ENCODE peak calls at places on chromosomes 13 and 19, in ten cellular contexts. One of them, this sample, is unnamed.

GRCh38 chr13:108297114-108297513 is 27.6 kb downstream of the TNFSF13B start:
- DNase-seq in fibroblast of mammary gland: no peak
- DNase-seq in bronchial epithelial cell: no peak
- DNase-seq in hepatocyte: no peak
- DNase-seq in AG04450: no peak
- DNase-seq in CD8-positive, alpha-beta T cell: no peak
- DNase-seq in adipocyte: no peak
- DNase-seq in Karpas-422: no peak
- DNase-seq in coronary artery: no peak
- DNase-seq in left ventricle myocardium inferior: no peak
- DNase-seq in this sample: no peak

GRCh38 chr19:50500753-50501151 is 10.2 kb downstream of the JOSD2 start:
- DNase-seq in Karpas-422: no peak
- DNase-seq in bronchial epithelial cell: no peak
- DNase-seq in AG04450: no peak
- DNase-seq in left ventricle myocardium inferior: peak
- DNase-seq in hepatocyte: no peak
- DNase-seq in coronary artery: no peak
- DNase-seq in fibroblast of mammary gland: no peak
- DNase-seq in CD8-positive, alpha-beta T cell: no peak
- DNase-seq in adipocyte: no peak
- DNase-seq in this sample: no peak

GRCh38 chr19:12791345-12792047 is at the start of gene JUNB:
- DNase-seq in Karpas-422: peak
- DNase-seq in bronchial epithelial cell: peak
- DNase-seq in left ventricle myocardium inferior: peak
- DNase-seq in adipocyte: peak
- DNase-seq in fibroblast of mammary gland: peak
- DNase-seq in AG04450: peak
- DNase-seq in coronary artery: peak
- DNase-seq in CD8-positive, alpha-beta T cell: peak
- DNase-seq in hepatocyte: peak
- DNase-seq in this sample: peak

GRCh38 chr13:25200783-25201182 is 28.7 kb upstream of the AMER2 start:
- DNase-seq in CD8-positive, alpha-beta T cell: no peak
- DNase-seq in bronchial epithelial cell: no peak
- DNase-seq in left ventricle myocardium inferior: no peak
- DNase-seq in AG04450: no peak
- DNase-seq in coronary artery: no peak
- DNase-seq in fibroblast of mammary gland: no peak
- DNase-seq in hepatocyte: no peak
- DNase-seq in adipocyte: no peak
- DNase-seq in Karpas-422: no peak
- DNase-seq in this sample: no peak

GRCh38 chr19:31378404-31378803 is 29.2 kb upstream of the TSHZ3 start:
- DNase-seq in coronary artery: no peak
- DNase-seq in Karpas-422: no peak
- DNase-seq in adipocyte: peak
- DNase-seq in fibroblast of mammary gland: peak
- DNase-seq in left ventricle myocardium inferior: peak
- DNase-seq in AG04450: peak
- DNase-seq in CD8-positive, alpha-beta T cell: no peak
- DNase-seq in bronchial epithelial cell: peak
- DNase-seq in hepatocyte: peak
- DNase-seq in this sample: no peak

GRCh38 chr13:99045396-99045795 is 67.5 kb upstream of the DOCK9 start:
- DNase-seq in coronary artery: no peak
- DNase-seq in AG04450: no peak
- DNase-seq in Karpas-422: no peak
- DNase-seq in fibroblast of mammary gland: no peak
- DNase-seq in bronchial epithelial cell: no peak
- DNase-seq in CD8-positive, alpha-beta T cell: no peak
- DNase-seq in adipocyte: peak
- DNase-seq in hepatocyte: no peak
- DNase-seq in left ventricle myocardium inferior: no peak
- DNase-seq in this sample: no peak

GRCh38 chr13:91904597-91904996 is 506.2 kb downstream of the GPC5 start:
- DNase-seq in left ventricle myocardium inferior: no peak
- DNase-seq in coronary artery: no peak
- DNase-seq in AG04450: no peak
- DNase-seq in CD8-positive, alpha-beta T cell: no peak
- DNase-seq in hepatocyte: no peak
- DNase-seq in bronchial epithelial cell: no peak
- DNase-seq in fibroblast of mammary gland: no peak
- DNase-seq in Karpas-422: no peak
- DNase-seq in adipocyte: no peak
- DNase-seq in this sample: no peak

GRCh38 chr13:39783051-39783450 is 127.6 kb downstream of the COG6 start:
- DNase-seq in adipocyte: peak
- DNase-seq in fibroblast of mammary gland: peak
- DNase-seq in left ventricle myocardium inferior: no peak
- DNase-seq in AG04450: no peak
- DNase-seq in coronary artery: no peak
- DNase-seq in bronchial epithelial cell: peak
- DNase-seq in Karpas-422: no peak
- DNase-seq in CD8-positive, alpha-beta T cell: no peak
- DNase-seq in hepatocyte: no peak
- DNase-seq in this sample: no peak

GRCh38 chr13:113135281-113135760 is 12.7 kb downstream of the F10 start:
- DNase-seq in CD8-positive, alpha-beta T cell: no peak
- DNase-seq in bronchial epithelial cell: no peak
- DNase-seq in adipocyte: no peak
- DNase-seq in coronary artery: peak
- DNase-seq in left ventricle myocardium inferior: no peak
- DNase-seq in hepatocyte: no peak
- DNase-seq in fibroblast of mammary gland: no peak
- DNase-seq in AG04450: no peak
- DNase-seq in Karpas-422: no peak
- DNase-seq in this sample: no peak

GRCh38 chr13:113125506-113126264 is 3.1 kb downstream of the F10 start:
- DNase-seq in CD8-positive, alpha-beta T cell: no peak
- DNase-seq in Karpas-422: no peak
- DNase-seq in adipocyte: no peak
- DNase-seq in fibroblast of mammary gland: no peak
- DNase-seq in hepatocyte: no peak
- DNase-seq in coronary artery: peak
- DNase-seq in left ventricle myocardium inferior: no peak
- DNase-seq in AG04450: no peak
- DNase-seq in bronchial epithelial cell: no peak
- DNase-seq in this sample: no peak

GRCh38 chr13:113129480-113129879 is 6.9 kb downstream of the F10 start:
- DNase-seq in adipocyte: no peak
- DNase-seq in AG04450: no peak
- DNase-seq in left ventricle myocardium inferior: no peak
- DNase-seq in fibroblast of mammary gland: no peak
- DNase-seq in CD8-positive, alpha-beta T cell: no peak
- DNase-seq in bronchial epithelial cell: no peak
- DNase-seq in Karpas-422: no peak
- DNase-seq in hepatocyte: no peak
- DNase-seq in coronary artery: peak
- DNase-seq in this sample: no peak

GRCh38 chr13:113126265-113127150 is 3.9 kb downstream of the F10 start:
- DNase-seq in coronary artery: peak
- DNase-seq in bronchial epithelial cell: no peak
- DNase-seq in adipocyte: no peak
- DNase-seq in hepatocyte: no peak
- DNase-seq in CD8-positive, alpha-beta T cell: no peak
- DNase-seq in Karpas-422: no peak
- DNase-seq in fibroblast of mammary gland: no peak
- DNase-seq in left ventricle myocardium inferior: no peak
- DNase-seq in AG04450: no peak
- DNase-seq in this sample: no peak

DNA sequence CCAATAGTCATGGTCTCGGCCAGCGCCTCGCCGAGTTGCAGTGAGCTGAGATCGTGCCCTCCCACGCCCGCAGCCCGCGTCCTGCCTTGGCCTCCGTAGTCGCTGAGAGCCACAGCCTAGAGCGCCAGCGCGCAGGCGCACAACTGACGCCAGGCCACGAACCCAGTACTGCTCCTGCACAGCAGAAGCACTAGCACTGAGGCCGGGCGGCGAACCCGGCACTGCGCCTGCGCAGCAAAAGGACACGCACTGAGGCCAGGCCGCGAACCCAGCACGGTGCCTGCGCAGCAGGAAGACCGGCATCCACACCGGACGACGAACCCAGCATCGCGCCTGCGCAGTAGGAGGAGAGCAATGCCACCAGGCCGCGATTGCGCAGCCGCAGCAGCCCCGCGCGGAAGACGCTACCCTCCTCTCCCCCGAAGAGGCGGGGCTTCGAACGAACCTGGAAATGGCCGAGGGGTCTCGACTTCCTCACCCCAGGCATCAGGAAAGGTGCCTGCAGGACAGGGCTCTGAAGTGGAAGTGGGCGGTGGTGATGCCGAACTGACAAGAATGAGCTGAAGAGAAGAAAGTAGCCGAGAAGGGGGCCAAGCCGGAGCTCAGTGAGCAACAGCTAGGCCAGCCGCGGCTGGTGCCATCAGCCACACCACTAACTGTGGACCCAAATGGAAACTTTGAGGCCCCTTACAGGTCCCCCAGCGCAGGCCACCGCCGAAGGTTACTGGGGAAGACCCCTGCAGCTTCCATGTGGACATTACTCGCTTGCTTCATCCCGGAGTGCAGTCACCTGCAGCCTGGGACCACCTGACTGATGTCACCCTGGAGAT is 7.5 kb downstream of the F10 start:
- DNase-seq in CD8-positive, alpha-beta T cell: no peak
- DNase-seq in bronchial epithelial cell: no peak
- DNase-seq in AG04450: no peak
- DNase-seq in fibroblast of mammary gland: no peak
- DNase-seq in left ventricle myocardium inferior: no peak
- DNase-seq in coronary artery: peak
- DNase-seq in hepatocyte: no peak
- DNase-seq in adipocyte: no peak
- DNase-seq in Karpas-422: no peak
- DNase-seq in this sample: no peak
- H3K4me3 ChIP-seq in CD8-positive, alpha-beta T cell: peak
- H3K4me3 ChIP-seq in bronchial epithelial cell: no peak
- H3K4me3 ChIP-seq in AG04450: no peak
- H3K4me3 ChIP-seq in fibroblast of mammary gland: no peak
- H3K4me3 ChIP-seq in left ventricle myocardium inferior: peak
- H3K4me3 ChIP-seq in coronary artery: peak
- H3K4me3 ChIP-seq in hepatocyte: no peak
- H3K4me3 ChIP-seq in adipocyte: no peak
- H3K4me3 ChIP-seq in Karpas-422: no peak
- H3K4me3 ChIP-seq in this sample: no peak

DNA sequence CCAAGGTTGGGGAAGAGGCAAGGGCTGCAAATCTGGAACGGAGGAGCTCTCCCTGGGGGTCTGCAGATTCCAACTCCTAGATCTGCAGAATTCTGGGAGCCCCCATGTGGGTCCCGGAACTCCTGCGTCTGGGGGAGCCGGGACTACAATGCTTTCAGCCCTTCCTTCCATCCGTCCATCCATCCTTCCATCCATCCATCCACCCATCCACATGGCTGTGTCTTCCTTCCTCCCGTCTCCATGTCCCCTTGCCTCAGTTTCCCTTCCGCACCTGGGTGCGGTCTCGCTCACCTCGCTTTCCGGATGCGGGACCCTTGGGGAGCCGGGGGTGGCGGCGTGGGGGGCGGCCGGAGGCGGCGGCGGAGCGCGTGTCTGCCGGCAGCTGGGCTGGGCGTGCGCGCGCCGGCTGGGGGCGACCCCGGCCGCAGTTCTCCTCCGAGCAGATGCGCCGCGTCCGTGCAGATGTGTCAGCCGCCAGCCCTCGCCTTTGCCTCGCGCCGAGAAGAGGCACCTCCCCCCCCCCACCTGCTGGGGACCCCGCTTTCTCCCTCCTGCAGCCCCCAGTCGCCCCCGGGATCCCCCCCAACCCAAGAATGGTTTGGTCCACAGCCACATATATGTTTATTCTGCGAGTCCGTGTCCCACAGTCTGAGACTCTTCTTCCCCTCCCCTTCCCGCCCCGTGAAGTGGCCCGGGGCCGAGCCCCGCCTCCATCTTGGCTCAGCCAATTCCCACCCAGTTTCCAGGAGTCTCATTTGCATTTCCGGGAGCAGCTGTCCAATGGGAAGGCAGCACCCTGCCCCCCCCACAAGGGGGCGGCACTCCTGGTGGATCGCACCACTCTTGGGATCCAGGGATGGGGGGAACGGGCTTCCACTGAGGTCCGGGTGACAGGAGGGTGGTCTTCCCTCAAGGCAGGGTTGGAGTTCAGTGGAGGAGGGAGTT is 8.8 kb downstream of the ISOC2 start:
- DNase-seq in fibroblast of mammary gland: peak
- DNase-seq in coronary artery: peak
- DNase-seq in AG04450: peak
- DNase-seq in hepatocyte: peak
- DNase-seq in left ventricle myocardium inferior: peak
- DNase-seq in CD8-positive, alpha-beta T cell: no peak
- DNase-seq in bronchial epithelial cell: peak
- DNase-seq in adipocyte: peak
- DNase-seq in Karpas-422: peak
- DNase-seq in this sample: peak
- H3K4me3 ChIP-seq in fibroblast of mammary gland: no peak
- H3K4me3 ChIP-seq in coronary artery: peak
- H3K4me3 ChIP-seq in AG04450: peak
- H3K4me3 ChIP-seq in hepatocyte: no peak
- H3K4me3 ChIP-seq in left ventricle myocardium inferior: peak
- H3K4me3 ChIP-seq in CD8-positive, alpha-beta T cell: no peak
- H3K4me3 ChIP-seq in bronchial epithelial cell: no peak
- H3K4me3 ChIP-seq in adipocyte: no peak
- H3K4me3 ChIP-seq in Karpas-422: no peak
- H3K4me3 ChIP-seq in this sample: no peak

GRCh38 chr13:94583926-94584325 is 12.0 kb downstream of the TGDS start:
- DNase-seq in CD8-positive, alpha-beta T cell: no peak
- DNase-seq in coronary artery: no peak
- DNase-seq in bronchial epithelial cell: no peak
- DNase-seq in AG04450: no peak
- DNase-seq in hepatocyte: no peak
- DNase-seq in fibroblast of mammary gland: peak
- DNase-seq in Karpas-422: no peak
- DNase-seq in adipocyte: no peak
- DNase-seq in left ventricle myocardium inferior: no peak
- DNase-seq in this sample: no peak

GRCh38 chr13:94588575-94588974 is 7.4 kb downstream of the TGDS start:
- DNase-seq in left ventricle myocardium inferior: no peak
- DNase-seq in bronchial epithelial cell: no peak
- DNase-seq in CD8-positive, alpha-beta T cell: no peak
- DNase-seq in Karpas-422: no peak
- DNase-seq in adipocyte: no peak
- DNase-seq in AG04450: no peak
- DNase-seq in fibroblast of mammary gland: no peak
- DNase-seq in coronary artery: no peak
- DNase-seq in hepatocyte: no peak
- DNase-seq in this sample: no peak

GRCh38 chr13:94590744-94591143 is 5.2 kb downstream of the TGDS start:
- DNase-seq in adipocyte: no peak
- DNase-seq in left ventricle myocardium inferior: no peak
- DNase-seq in fibroblast of mammary gland: no peak
- DNase-seq in bronchial epithelial cell: no peak
- DNase-seq in Karpas-422: no peak
- DNase-seq in hepatocyte: no peak
- DNase-seq in CD8-positive, alpha-beta T cell: no peak
- DNase-seq in coronary artery: no peak
- DNase-seq in AG04450: no peak
- DNase-seq in this sample: no peak

GRCh38 chr13:94586371-94586770 is 9.6 kb downstream of the TGDS start:
- DNase-seq in fibroblast of mammary gland: no peak
- DNase-seq in AG04450: no peak
- DNase-seq in coronary artery: no peak
- DNase-seq in Karpas-422: no peak
- DNase-seq in CD8-positive, alpha-beta T cell: no peak
- DNase-seq in left ventricle myocardium inferior: no peak
- DNase-seq in hepatocyte: no peak
- DNase-seq in bronchial epithelial cell: no peak
- DNase-seq in adipocyte: no peak
- DNase-seq in this sample: no peak

GRCh38 chr13:94585543-94586101 is 10.3 kb downstream of the TGDS start:
- DNase-seq in bronchial epithelial cell: no peak
- DNase-seq in coronary artery: no peak
- DNase-seq in fibroblast of mammary gland: no peak
- DNase-seq in CD8-positive, alpha-beta T cell: no peak
- DNase-seq in left ventricle myocardium inferior: no peak
- DNase-seq in adipocyte: no peak
- DNase-seq in hepatocyte: no peak
- DNase-seq in Karpas-422: no peak
- DNase-seq in AG04450: no peak
- DNase-seq in this sample: no peak
- H3K4me3 ChIP-seq in bronchial epithelial cell: no peak
- H3K4me3 ChIP-seq in coronary artery: no peak
- H3K4me3 ChIP-seq in fibroblast of mammary gland: no peak
- H3K4me3 ChIP-seq in CD8-positive, alpha-beta T cell: no peak
- H3K4me3 ChIP-seq in left ventricle myocardium inferior: no peak
- H3K4me3 ChIP-seq in adipocyte: no peak
- H3K4me3 ChIP-seq in hepatocyte: no peak
- H3K4me3 ChIP-seq in Karpas-422: no peak
- H3K4me3 ChIP-seq in AG04450: no peak
- H3K4me3 ChIP-seq in this sample: no peak

DNA sequence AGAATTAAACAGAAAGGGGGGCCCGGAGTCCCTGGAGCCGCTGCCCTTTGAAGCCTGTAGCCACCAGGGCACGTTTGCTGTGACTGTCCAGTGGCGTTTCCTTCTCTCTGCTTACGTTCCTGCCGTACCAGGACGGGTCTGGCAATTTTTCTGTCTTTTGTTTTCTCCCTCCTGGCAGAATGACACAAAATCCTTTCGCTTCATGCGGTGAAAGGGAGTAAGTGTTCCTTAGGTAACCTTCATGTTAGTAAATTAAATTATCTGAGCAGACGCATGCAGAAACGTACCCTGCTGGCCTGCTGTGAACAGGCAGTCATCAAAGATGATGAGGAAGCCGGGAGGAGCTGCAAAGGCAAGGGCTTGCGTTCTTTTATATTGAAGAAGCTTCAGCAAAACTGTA is 299.3 kb upstream of the ARGLU1 start:
- DNase-seq in Karpas-422: no peak
- DNase-seq in hepatocyte: peak
- DNase-seq in adipocyte: peak
- DNase-seq in bronchial epithelial cell: no peak
- DNase-seq in coronary artery: no peak
- DNase-seq in AG04450: no peak
- DNase-seq in left ventricle myocardium inferior: no peak
- DNase-seq in CD8-positive, alpha-beta T cell: no peak
- DNase-seq in fibroblast of mammary gland: no peak
- DNase-seq in this sample: no peak
- H3K4me3 ChIP-seq in Karpas-422: no peak
- H3K4me3 ChIP-seq in hepatocyte: no peak
- H3K4me3 ChIP-seq in adipocyte: peak
- H3K4me3 ChIP-seq in bronchial epithelial cell: no peak
- H3K4me3 ChIP-seq in coronary artery: peak
- H3K4me3 ChIP-seq in AG04450: no peak
- H3K4me3 ChIP-seq in left ventricle myocardium inferior: peak
- H3K4me3 ChIP-seq in CD8-positive, alpha-beta T cell: no peak
- H3K4me3 ChIP-seq in fibroblast of mammary gland: no peak
- H3K4me3 ChIP-seq in this sample: no peak